ENCODE peak calls at places on chromosomes 13 and 19, in seven cellular contexts. T, S, U, E, H, I and B are unnamed samples.

GRCh38 chr13:70249332-70250064 is 141.2 kb upstream of the KLHL1 start:
- DNase-seq in T (peak; percentile 38), H (no peak), U (no peak), E (no peak), S (no peak), I (peak; percentile 28), B (no peak)

GRCh38 chr13:46961719-46962118 is 64.9 kb upstream of the HTR2A start:
- DNase-seq in U (peak; percentile 89), T (no peak), I (no peak), E (no peak), H (no peak), S (no peak), B (no peak)

GRCh38 chr13:103663996-103664395 is 597.8 kb upstream of the SLC10A2 start:
- DNase-seq in E (no peak), S (no peak), H (no peak), U (no peak), I (no peak), T (no peak), B (no peak)

GRCh38 chr19:3378352-3379146 is 12.2 kb downstream of the NFIC start:
- DNase-seq in I (no peak), S (no peak), H (no peak), U (no peak), T (no peak), E (no peak), B (no peak)

GRCh38 chr13:24610956-24611355 is 69.3 kb upstream of the ATP12A start:
- DNase-seq in T (no peak), E (no peak), H (no peak), U (no peak), I (no peak), S (no peak), B (no peak)

GRCh38 chr19:3178973-3179738 is 587 bp downstream of the S1PR4 start:
- DNase-seq in U (no peak), S (no peak), T (no peak), I (no peak), H (no peak), E (no peak), B (no peak)

GRCh38 chr19:1104452-1105216 is 840 bp downstream of the GPX4 start:
- DNase-seq in H (peak; percentile 86), U (peak; percentile 69), T (no peak), E (peak; percentile 69), S (peak; percentile 75), I (no peak), B (peak; percentile 82)

GRCh38 chr19:3375221-3376088 is 9.1 kb downstream of the NFIC start:
- DNase-seq in I (no peak), T (no peak), U (peak; percentile 70), H (peak; percentile 92), S (peak; percentile 94), E (peak; percentile 82), B (peak; percentile 65)

GRCh38 chr19:16366433-16367268 is 42.0 kb downstream of the KLF2 start:
- DNase-seq in S (no peak), H (no peak), U (no peak), I (no peak), E (no peak), T (no peak), B (no peak)

GRCh38 chr19:17001603-17002183 is 24.9 kb downstream of the CPAMD8 start:
- DNase-seq in I (no peak), H (no peak), U (no peak), T (no peak), E (no peak), S (no peak), B (no peak)

GRCh38 chr19:8336665-8337064 is 6.4 kb downstream of the KANK3 start:
- DNase-seq in E (no peak), S (no peak), I (no peak), T (no peak), H (no peak), U (no peak), B (no peak)

GRCh38 chr19:7191946-7192691 is 102.1 kb downstream of the INSR start:
- DNase-seq in I (no peak), S (no peak), U (no peak), H (no peak), E (no peak), T (no peak), B (peak; percentile 19)
- TF ChIP-seq POLR2A in I (no peak), S (no peak), U (no peak), H (no peak), E (no peak), T (no peak), B (no peak)

GRCh38 chr19:57362419-57362818 is 932 bp upstream of the TRAPPC2B start:
- DNase-seq in I (no peak), U (no peak), H (no peak), E (no peak), S (no peak), T (no peak), B (no peak)
- H3K9me3 ChIP-seq in I (no peaks in the 10 kb centered on the region), U (no peaks in the 10 kb centered on the region), H (no peaks in the 10 kb centered on the region), E (peaks cover 17% of the 10 kb centered on the region), S (no peaks in the 10 kb centered on the region), T (no peaks in the 10 kb centered on the region), B (peaks cover 38% of the 10 kb centered on the region)

DNA sequence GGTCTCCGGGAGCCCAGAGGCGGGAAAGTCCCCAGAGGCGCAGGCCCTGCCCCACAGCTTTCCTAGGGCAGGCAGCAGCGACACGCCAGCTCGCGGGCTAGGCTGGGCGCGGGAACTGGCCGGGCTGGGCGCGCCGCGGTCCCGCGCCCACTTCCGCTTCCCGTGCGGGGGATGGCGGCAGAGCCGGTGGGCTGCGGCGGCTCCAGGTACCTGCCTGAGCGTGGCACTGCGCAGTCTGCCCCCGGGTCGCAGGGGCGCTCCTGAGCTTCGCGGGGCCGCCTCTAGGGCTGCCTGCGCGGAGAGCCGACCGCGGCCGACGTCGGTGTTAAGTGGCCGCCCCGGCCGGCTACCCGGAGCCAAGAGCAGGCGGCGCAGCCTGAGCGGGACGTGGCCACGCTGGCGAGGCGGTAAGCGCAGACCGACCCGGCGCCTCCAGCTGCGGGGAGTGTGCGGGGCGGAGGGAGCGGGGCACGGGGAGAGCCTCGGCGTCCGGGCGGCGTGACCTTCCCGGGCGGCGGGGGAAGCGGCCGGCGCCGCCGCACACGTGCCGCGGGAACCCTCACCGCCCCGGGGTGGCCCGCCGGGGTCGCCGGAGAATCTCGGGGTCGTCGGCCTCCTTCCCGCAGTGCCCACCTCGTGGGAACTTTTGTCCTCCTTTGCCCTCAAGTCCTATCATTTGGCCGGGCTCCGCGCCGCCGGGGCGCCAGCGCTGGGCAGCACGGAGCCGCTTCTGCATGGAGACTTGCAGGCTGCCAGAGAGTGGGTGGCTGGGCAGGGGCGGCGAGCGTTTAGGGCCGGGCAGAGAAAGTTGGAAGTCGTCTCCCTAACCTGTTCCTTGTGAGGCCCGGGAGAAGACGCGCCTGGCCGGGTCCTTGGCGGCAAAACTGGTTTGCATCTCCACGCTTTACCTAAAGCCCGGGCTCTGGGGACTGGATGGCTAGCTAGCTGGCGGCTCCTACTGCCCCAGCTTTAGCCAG is 31.4 kb upstream of the MPHOSPH8 start:
- DNase-seq in U (peak; percentile 27), H (peak; percentile 42), S (no peak), E (peak; percentile 37), I (no peak), T (peak; percentile 9), B (peak; percentile 34)
- TF ChIP-seq POLR2A in U (no peak), H (no peak), S (no peak), E (no peak), I (peak; percentile 39), T (peak; percentile 43), B (no peak)

GRCh38 chr19:55956431-55956830 is 8.8 kb downstream of the NLRP8 start:
- DNase-seq in E (no peak), H (no peak), S (no peak), I (no peak), T (no peak), U (no peak), B (no peak)

GRCh38 chr19:55962186-55962585 is 14.6 kb downstream of the NLRP8 start:
- DNase-seq in U (no peak), I (no peak), S (no peak), H (no peak), E (no peak), T (no peak), B (no peak)

GRCh38 chr19:55958356-55958755 is 10.7 kb downstream of the NLRP8 start:
- DNase-seq in U (no peak), I (no peak), E (no peak), H (no peak), T (no peak), S (no peak), B (no peak)

GRCh38 chr19:55959996-55960675 is 12.5 kb downstream of the NLRP8 start:
- DNase-seq in H (no peak), T (no peak), U (no peak), S (no peak), I (no peak), E (no peak), B (no peak)
- H3K9me3 ChIP-seq in H (no peaks in the 10 kb centered on the region), T (peaks cover 82% of the 10 kb centered on the region), U (peaks cover 36% of the 10 kb centered on the region), S (no peaks in the 10 kb centered on the region), I (no peaks in the 10 kb centered on the region), E (no peaks in the 10 kb centered on the region), B (no peaks in the 10 kb centered on the region)

GRCh38 chr19:18291590-18292459 is 10.4 kb upstream of the JUND start:
- DNase-seq in I (no peak), E (peak; percentile 82), S (peak; percentile 94), H (peak; percentile 94), U (peak; percentile 75), T (no peak), B (peak; percentile 90)
- TF ChIP-seq POLR2A in I (peak; percentile 2), E (peak; percentile 57), S (peak; percentile 66), H (peak; percentile 54), U (peak; percentile 64), T (no peak), B (peak; percentile 88)

GRCh38 chr19:57067440-57067839 is 52.3 kb upstream of the USP29 start:
- DNase-seq in S (no peak), H (no peak), E (no peak), I (no peak), T (no peak), U (no peak), B (no peak)
- H3K9me3 ChIP-seq in S (no peaks in the 10 kb centered on the region), H (no peaks in the 10 kb centered on the region), E (no peaks in the 10 kb centered on the region), I (peaks cover 19% of the 10 kb centered on the region), T (peaks cover 84% of the 10 kb centered on the region), U (peaks cover 42% of the 10 kb centered on the region), B (no peaks in the 10 kb centered on the region)

DNA sequence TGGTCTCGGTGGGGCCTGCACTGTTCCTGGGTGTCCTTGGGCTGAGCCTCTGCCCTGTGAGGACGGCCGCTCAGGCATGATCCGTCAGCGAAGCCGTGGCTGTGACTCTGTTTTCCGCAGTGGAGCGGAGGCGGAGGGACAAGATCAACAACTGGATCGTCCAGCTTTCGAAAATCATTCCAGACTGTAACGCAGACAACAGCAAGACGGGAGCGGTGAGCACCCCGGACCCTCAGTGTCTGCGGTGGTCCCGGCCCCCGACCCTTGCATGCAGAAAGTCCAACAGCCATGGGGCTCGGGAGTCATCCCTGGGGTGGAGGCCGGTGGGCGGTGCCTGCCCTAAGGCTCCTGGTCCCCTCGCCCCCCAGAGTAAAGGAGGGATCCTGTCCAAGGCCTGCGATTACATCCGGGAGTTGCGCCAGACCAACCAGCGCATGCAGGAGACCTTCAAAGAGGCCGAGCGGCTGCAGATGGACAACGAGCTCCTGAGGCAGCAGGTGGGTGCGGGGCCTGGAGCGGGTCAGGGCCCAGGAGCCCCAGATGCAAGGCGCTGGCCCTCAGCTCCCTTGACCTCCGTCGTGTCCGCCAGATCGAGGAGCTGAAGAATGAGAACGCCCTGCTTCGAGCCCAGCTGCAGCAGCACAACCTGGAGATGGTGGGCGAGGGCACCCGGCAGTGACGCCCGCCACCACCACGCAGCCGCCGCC is 3.6 kb upstream of the HAMP start:
- DNase-seq in T (no peak), E (no peak), S (no peak), U (no peak), I (no peak), H (no peak), B (no peak)
- TF ChIP-seq POLR2A in T (no peak), E (no peak), S (no peak), U (no peak), I (no peak), H (no peak), B (no peak)